ENCODE peak calls at places on chromosomes 12 and 14, in five cellular contexts. One of them, this sample, is unnamed.

GRCh38 chr12:113202300-113203075 is 17.0 kb downstream of the RITA1 start:
- DNase-seq in GM13977: no peak
- DNase-seq in activated B cell treated with CpG ODN at 0.5 μM for 24 hours: no peak
- DNase-seq in fibroblast of mammary gland: no peak
- DNase-seq in nephron progenitor cell: no peak
- DNase-seq in this sample: no peak

GRCh38 chr14:80523518-80524117 is 312.3 kb upstream of the DIO2 start:
- DNase-seq in GM13977: no peak
- DNase-seq in activated B cell treated with CpG ODN at 0.5 μM for 24 hours: no peak
- DNase-seq in fibroblast of mammary gland: peak; percentile 43
- DNase-seq in nephron progenitor cell: no peak
- DNase-seq in this sample: no peak

GRCh38 chr14:100859781-100860180 is 33.9 kb downstream of the MEG3 start:
- DNase-seq in GM13977: no peak
- DNase-seq in activated B cell treated with CpG ODN at 0.5 μM for 24 hours: no peak
- DNase-seq in fibroblast of mammary gland: no peak
- DNase-seq in nephron progenitor cell: no peak
- DNase-seq in this sample: no peak

GRCh38 chr14:98182385-98183055 is 1089.5 kb downstream of the BCL11B start:
- DNase-seq in GM13977: no peak
- DNase-seq in activated B cell treated with CpG ODN at 0.5 μM for 24 hours: no peak
- DNase-seq in fibroblast of mammary gland: no peak
- DNase-seq in nephron progenitor cell: no peak
- DNase-seq in this sample: no peak

GRCh38 chr12:4225571-4225970 is 48.0 kb upstream of the CCND2 start:
- DNase-seq in GM13977: no peak
- DNase-seq in activated B cell treated with CpG ODN at 0.5 μM for 24 hours: no peak
- DNase-seq in fibroblast of mammary gland: no peak
- DNase-seq in nephron progenitor cell: no peak
- DNase-seq in this sample: no peak

GRCh38 chr14:104221636-104222375 is 83.4 kb downstream of the KIF26A start:
- DNase-seq in GM13977: no peak
- DNase-seq in activated B cell treated with CpG ODN at 0.5 μM for 24 hours: no peak
- DNase-seq in fibroblast of mammary gland: no peak
- DNase-seq in nephron progenitor cell: no peak
- DNase-seq in this sample: no peak

GRCh38 chr14:62018606-62019005 is 256.4 kb downstream of the SNAPC1 start:
- DNase-seq in GM13977: no peak
- DNase-seq in activated B cell treated with CpG ODN at 0.5 μM for 24 hours: no peak
- DNase-seq in fibroblast of mammary gland: no peak
- DNase-seq in nephron progenitor cell: no peak
- DNase-seq in this sample: no peak

GRCh38 chr14:55881577-55882241 is 236.5 kb upstream of the PELI2 start:
- DNase-seq in GM13977: no peak
- DNase-seq in activated B cell treated with CpG ODN at 0.5 μM for 24 hours: no peak
- DNase-seq in fibroblast of mammary gland: peak; percentile 40
- DNase-seq in nephron progenitor cell: no peak
- DNase-seq in this sample: no peak

GRCh38 chr12:989751-990278 is 1.2 kb upstream of the ERC1 start:
- DNase-seq in GM13977: no peak
- DNase-seq in activated B cell treated with CpG ODN at 0.5 μM for 24 hours: no peak
- DNase-seq in fibroblast of mammary gland: peak; percentile 92
- DNase-seq in nephron progenitor cell: peak; percentile 12
- DNase-seq in this sample: no peak

GRCh38 chr14:106129274-106129673 is 602.9 kb downstream of the TMEM121 start:
- DNase-seq in GM13977: no peak
- DNase-seq in activated B cell treated with CpG ODN at 0.5 μM for 24 hours: no peak
- DNase-seq in fibroblast of mammary gland: no peak
- DNase-seq in nephron progenitor cell: no peak
- DNase-seq in this sample: no peak

GRCh38 chr12:80364056-80364455 is 80.0 kb upstream of the PTPRQ start:
- DNase-seq in GM13977: no peak
- DNase-seq in activated B cell treated with CpG ODN at 0.5 μM for 24 hours: no peak
- DNase-seq in fibroblast of mammary gland: peak; percentile 6
- DNase-seq in nephron progenitor cell: no peak
- DNase-seq in this sample: no peak

GRCh38 chr12:63068857-63069442 is 82.1 kb downstream of the AVPR1A start:
- DNase-seq in GM13977: peak; percentile 7
- DNase-seq in activated B cell treated with CpG ODN at 0.5 μM for 24 hours: no peak
- DNase-seq in fibroblast of mammary gland: peak; percentile 72
- DNase-seq in nephron progenitor cell: no peak
- DNase-seq in this sample: no peak

GRCh38 chr12:115749071-115749470 is 528.4 kb downstream of the MED13L start:
- DNase-seq in GM13977: no peak
- DNase-seq in activated B cell treated with CpG ODN at 0.5 μM for 24 hours: no peak
- DNase-seq in fibroblast of mammary gland: no peak
- DNase-seq in nephron progenitor cell: no peak
- DNase-seq in this sample: no peak

GRCh38 chr12:104653730-104654328 is 197.1 kb downstream of the CHST11 start:
- DNase-seq in GM13977: peak; percentile 25
- DNase-seq in activated B cell treated with CpG ODN at 0.5 μM for 24 hours: no peak
- DNase-seq in fibroblast of mammary gland: no peak
- DNase-seq in nephron progenitor cell: no peak
- DNase-seq in this sample: no peak

GRCh38 chr14:35855886-35856481 is 29.8 kb downstream of the BRMS1L start:
- DNase-seq in GM13977: peak; percentile 55
- DNase-seq in activated B cell treated with CpG ODN at 0.5 μM for 24 hours: no peak
- DNase-seq in fibroblast of mammary gland: no peak
- DNase-seq in nephron progenitor cell: no peak
- DNase-seq in this sample: no peak

GRCh38 chr12:125193376-125193775 is 128.1 kb downstream of the AACS start:
- DNase-seq in GM13977: no peak
- DNase-seq in activated B cell treated with CpG ODN at 0.5 μM for 24 hours: no peak
- DNase-seq in fibroblast of mammary gland: no peak
- DNase-seq in nephron progenitor cell: no peak
- DNase-seq in this sample: no peak

GRCh38 chr12:71594214-71594948 is 69.3 kb downstream of the ZFC3H1 start:
- DNase-seq in GM13977: no peak
- DNase-seq in activated B cell treated with CpG ODN at 0.5 μM for 24 hours: no peak
- DNase-seq in fibroblast of mammary gland: peak; percentile 45
- DNase-seq in nephron progenitor cell: no peak
- DNase-seq in this sample: no peak

GRCh38 chr12:115541891-115542361 is 735.6 kb downstream of the MED13L start:
- DNase-seq in GM13977: no peak
- DNase-seq in activated B cell treated with CpG ODN at 0.5 μM for 24 hours: no peak
- DNase-seq in fibroblast of mammary gland: peak; percentile 51
- DNase-seq in nephron progenitor cell: no peak
- DNase-seq in this sample: no peak

GRCh38 chr12:57620245-57620935 is 9.2 kb downstream of the ARHGEF25 start:
- DNase-seq in GM13977: peak; percentile 52
- DNase-seq in activated B cell treated with CpG ODN at 0.5 μM for 24 hours: no peak
- DNase-seq in fibroblast of mammary gland: no peak
- DNase-seq in nephron progenitor cell: no peak
- DNase-seq in this sample: no peak

GRCh38 chr12:132460571-132460970 is 29.4 kb upstream of the FBRSL1 start:
- DNase-seq in GM13977: no peak
- DNase-seq in activated B cell treated with CpG ODN at 0.5 μM for 24 hours: no peak
- DNase-seq in fibroblast of mammary gland: no peak
- DNase-seq in nephron progenitor cell: no peak
- DNase-seq in this sample: no peak

GRCh38 chr12:122880155-122880605 is 15.7 kb downstream of the VPS37B start:
- DNase-seq in GM13977: no peak
- DNase-seq in activated B cell treated with CpG ODN at 0.5 μM for 24 hours: no peak
- DNase-seq in fibroblast of mammary gland: no peak
- DNase-seq in nephron progenitor cell: no peak
- DNase-seq in this sample: no peak

GRCh38 chr14:105307052-105307727 is 6.4 kb upstream of the BRF1 start:
- DNase-seq in GM13977: no peak
- DNase-seq in activated B cell treated with CpG ODN at 0.5 μM for 24 hours: no peak
- DNase-seq in fibroblast of mammary gland: no peak
- DNase-seq in nephron progenitor cell: no peak
- DNase-seq in this sample: no peak

GRCh38 chr12:132295101-132295526 is 34.3 kb downstream of the GALNT9 start:
- DNase-seq in GM13977: no peak
- DNase-seq in activated B cell treated with CpG ODN at 0.5 μM for 24 hours: no peak
- DNase-seq in fibroblast of mammary gland: no peak
- DNase-seq in nephron progenitor cell: no peak
- DNase-seq in this sample: no peak

DNA sequence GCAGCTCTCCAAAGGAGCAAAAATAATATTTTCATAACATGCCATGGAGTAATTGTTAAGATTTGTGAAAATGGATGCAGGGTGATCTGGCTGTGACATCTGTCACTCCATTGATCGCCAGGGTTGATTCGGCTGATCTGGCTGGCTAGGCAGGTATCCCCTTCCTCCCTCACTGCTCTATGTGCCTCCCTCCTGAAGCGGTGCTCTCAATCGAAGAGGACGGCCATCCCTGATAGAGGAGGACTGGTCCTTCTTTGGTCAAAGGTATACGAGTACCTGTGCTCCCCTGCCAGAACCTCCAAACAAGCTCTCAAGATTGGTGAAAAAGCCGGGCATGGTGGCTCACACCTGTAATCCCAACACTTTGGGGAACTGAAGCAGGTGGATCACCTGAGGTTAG is 47.9 kb downstream of the VCPKMT start:
- DNase-seq in GM13977: no peak
- DNase-seq in activated B cell treated with CpG ODN at 0.5 μM for 24 hours: no peak
- DNase-seq in fibroblast of mammary gland: no peak
- DNase-seq in nephron progenitor cell: no peak
- DNase-seq in this sample: no peak
- TF ChIP-seq CTCF in GM13977: no peak
- TF ChIP-seq CTCF in activated B cell treated with CpG ODN at 0.5 μM for 24 hours: no peak
- TF ChIP-seq CTCF in fibroblast of mammary gland: no peak
- TF ChIP-seq CTCF in nephron progenitor cell: no peak
- TF ChIP-seq CTCF in this sample: no peak

GRCh38 chr12:91833780-91834359 is 311.8 kb downstream of the BTG1 start:
- DNase-seq in GM13977: no peak
- DNase-seq in activated B cell treated with CpG ODN at 0.5 μM for 24 hours: no peak
- DNase-seq in fibroblast of mammary gland: no peak
- DNase-seq in nephron progenitor cell: no peak
- DNase-seq in this sample: no peak
- TF ChIP-seq CTCF in GM13977: no peak
- TF ChIP-seq CTCF in activated B cell treated with CpG ODN at 0.5 μM for 24 hours: no peak
- TF ChIP-seq CTCF in fibroblast of mammary gland: no peak
- TF ChIP-seq CTCF in nephron progenitor cell: no peak
- TF ChIP-seq CTCF in this sample: no peak

DNA sequence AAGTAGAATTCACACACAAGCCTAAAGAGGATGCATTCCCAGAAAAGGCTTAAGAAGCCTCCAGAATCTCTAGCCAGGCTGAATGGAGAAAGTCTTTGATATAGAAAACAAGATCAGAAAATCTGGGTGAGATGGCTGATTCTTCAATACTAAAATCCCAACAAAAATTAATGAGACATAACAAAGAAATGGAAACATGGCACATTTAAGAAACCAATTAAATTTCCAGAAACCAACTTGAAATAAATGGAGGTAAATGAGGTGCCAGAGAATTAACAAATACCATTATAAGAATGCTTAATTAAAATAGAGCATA is 51.9 kb downstream of the CPSF6 start:
- DNase-seq in GM13977: no peak
- DNase-seq in activated B cell treated with CpG ODN at 0.5 μM for 24 hours: no peak
- DNase-seq in fibroblast of mammary gland: no peak
- DNase-seq in nephron progenitor cell: no peak
- DNase-seq in this sample: no peak
- TF ChIP-seq CTCF in GM13977: no peak
- TF ChIP-seq CTCF in activated B cell treated with CpG ODN at 0.5 μM for 24 hours: no peak
- TF ChIP-seq CTCF in fibroblast of mammary gland: no peak
- TF ChIP-seq CTCF in nephron progenitor cell: peak; percentile 30
- TF ChIP-seq CTCF in this sample: peak; percentile 63

GRCh38 chr12:14834502-14834901 is 8.8 kb downstream of the ART4 start:
- DNase-seq in GM13977: no peak
- DNase-seq in activated B cell treated with CpG ODN at 0.5 μM for 24 hours: no peak
- DNase-seq in fibroblast of mammary gland: no peak
- DNase-seq in nephron progenitor cell: no peak
- DNase-seq in this sample: no peak
- TF ChIP-seq CTCF in GM13977: no peak
- TF ChIP-seq CTCF in activated B cell treated with CpG ODN at 0.5 μM for 24 hours: no peak
- TF ChIP-seq CTCF in fibroblast of mammary gland: no peak
- TF ChIP-seq CTCF in nephron progenitor cell: no peak
- TF ChIP-seq CTCF in this sample: no peak